ENCODE peak calls at places on chromosomes 11 and 22, in eight cellular contexts. One of them, this sample, is unnamed.

GRCh38 chr11:81005595-81005994 is 1564.8 kb upstream of the TENM4 start:
- DNase-seq in OCI-M1: peak
- DNase-seq in T-cell: no peak
- DNase-seq in activated CD4-positive, CD25-positive, alpha-beta regulatory T cell treated with anti-CD3 and anti-CD28 coated beads, Interleukin-2, amount 50 U/mL, for 72 hours: no peak
- DNase-seq in Calu3: no peak
- DNase-seq in GM04504: peak
- DNase-seq in fibroblast of the aortic adventitia: peak
- DNase-seq in left cardiac atrium: no peak
- DNase-seq in this sample: peak

GRCh38 chr22:25930083-25930482 is 188.1 kb downstream of the MYO18B start:
- DNase-seq in OCI-M1: no peak
- DNase-seq in T-cell: no peak
- DNase-seq in activated CD4-positive, CD25-positive, alpha-beta regulatory T cell treated with anti-CD3 and anti-CD28 coated beads, Interleukin-2, amount 50 U/mL, for 72 hours: no peak
- DNase-seq in Calu3: no peak
- DNase-seq in GM04504: no peak
- DNase-seq in fibroblast of the aortic adventitia: no peak
- DNase-seq in left cardiac atrium: no peak
- DNase-seq in this sample: no peak

GRCh38 chr11:35141538-35141937 is 2.6 kb downstream of the CD44 start:
- DNase-seq in OCI-M1: no peak
- DNase-seq in T-cell: peak
- DNase-seq in activated CD4-positive, CD25-positive, alpha-beta regulatory T cell treated with anti-CD3 and anti-CD28 coated beads, Interleukin-2, amount 50 U/mL, for 72 hours: no peak
- DNase-seq in Calu3: peak
- DNase-seq in GM04504: no peak
- DNase-seq in fibroblast of the aortic adventitia: no peak
- DNase-seq in left cardiac atrium: peak
- DNase-seq in this sample: no peak

GRCh38 chr11:70077411-70078094 is 564 bp upstream of the ANO1 start:
- DNase-seq in OCI-M1: no peak
- DNase-seq in T-cell: no peak
- DNase-seq in activated CD4-positive, CD25-positive, alpha-beta regulatory T cell treated with anti-CD3 and anti-CD28 coated beads, Interleukin-2, amount 50 U/mL, for 72 hours: no peak
- DNase-seq in Calu3: no peak
- DNase-seq in GM04504: no peak
- DNase-seq in fibroblast of the aortic adventitia: no peak
- DNase-seq in left cardiac atrium: no peak
- DNase-seq in this sample: no peak

GRCh38 chr22:22168190-22168940 is 76.2 kb upstream of the VPREB1 start:
- DNase-seq in OCI-M1: peak
- DNase-seq in T-cell: no peak
- DNase-seq in activated CD4-positive, CD25-positive, alpha-beta regulatory T cell treated with anti-CD3 and anti-CD28 coated beads, Interleukin-2, amount 50 U/mL, for 72 hours: no peak
- DNase-seq in Calu3: peak
- DNase-seq in GM04504: no peak
- DNase-seq in fibroblast of the aortic adventitia: peak
- DNase-seq in left cardiac atrium: no peak
- DNase-seq in this sample: peak

GRCh38 chr22:42280836-42281235 is 10.4 kb upstream of the TCF20 start:
- DNase-seq in OCI-M1: no peak
- DNase-seq in T-cell: no peak
- DNase-seq in activated CD4-positive, CD25-positive, alpha-beta regulatory T cell treated with anti-CD3 and anti-CD28 coated beads, Interleukin-2, amount 50 U/mL, for 72 hours: no peak
- DNase-seq in Calu3: no peak
- DNase-seq in GM04504: no peak
- DNase-seq in fibroblast of the aortic adventitia: no peak
- DNase-seq in left cardiac atrium: no peak
- DNase-seq in this sample: no peak

GRCh38 chr11:61621917-61622585 is 41.2 kb upstream of the SYT7 start:
- DNase-seq in OCI-M1: no peak
- DNase-seq in T-cell: no peak
- DNase-seq in activated CD4-positive, CD25-positive, alpha-beta regulatory T cell treated with anti-CD3 and anti-CD28 coated beads, Interleukin-2, amount 50 U/mL, for 72 hours: no peak
- DNase-seq in Calu3: no peak
- DNase-seq in GM04504: no peak
- DNase-seq in fibroblast of the aortic adventitia: no peak
- DNase-seq in left cardiac atrium: no peak
- DNase-seq in this sample: no peak

GRCh38 chr22:32686354-32686753 is 115.2 kb upstream of the TIMP3 start:
- DNase-seq in OCI-M1: no peak
- DNase-seq in T-cell: no peak
- DNase-seq in activated CD4-positive, CD25-positive, alpha-beta regulatory T cell treated with anti-CD3 and anti-CD28 coated beads, Interleukin-2, amount 50 U/mL, for 72 hours: no peak
- DNase-seq in Calu3: no peak
- DNase-seq in GM04504: no peak
- DNase-seq in fibroblast of the aortic adventitia: peak
- DNase-seq in left cardiac atrium: no peak
- DNase-seq in this sample: no peak

GRCh38 chr11:113675003-113675471 is 31.1 kb downstream of the TMPRSS5 start:
- DNase-seq in OCI-M1: peak
- DNase-seq in T-cell: no peak
- DNase-seq in activated CD4-positive, CD25-positive, alpha-beta regulatory T cell treated with anti-CD3 and anti-CD28 coated beads, Interleukin-2, amount 50 U/mL, for 72 hours: no peak
- DNase-seq in Calu3: no peak
- DNase-seq in GM04504: peak
- DNase-seq in fibroblast of the aortic adventitia: peak
- DNase-seq in left cardiac atrium: no peak
- DNase-seq in this sample: peak

GRCh38 chr11:94669032-94669431 is 99.1 kb upstream of the AMOTL1 start:
- DNase-seq in OCI-M1: no peak
- DNase-seq in T-cell: no peak
- DNase-seq in activated CD4-positive, CD25-positive, alpha-beta regulatory T cell treated with anti-CD3 and anti-CD28 coated beads, Interleukin-2, amount 50 U/mL, for 72 hours: no peak
- DNase-seq in Calu3: no peak
- DNase-seq in GM04504: no peak
- DNase-seq in fibroblast of the aortic adventitia: no peak
- DNase-seq in left cardiac atrium: no peak
- DNase-seq in this sample: no peak

GRCh38 chr11:18650353-18650752 is 16.2 kb upstream of the SPTY2D1 start:
- DNase-seq in OCI-M1: no peak
- DNase-seq in T-cell: no peak
- DNase-seq in activated CD4-positive, CD25-positive, alpha-beta regulatory T cell treated with anti-CD3 and anti-CD28 coated beads, Interleukin-2, amount 50 U/mL, for 72 hours: no peak
- DNase-seq in Calu3: no peak
- DNase-seq in GM04504: no peak
- DNase-seq in fibroblast of the aortic adventitia: no peak
- DNase-seq in left cardiac atrium: no peak
- DNase-seq in this sample: no peak

GRCh38 chr22:44039566-44040171 is 15.6 kb downstream of the PARVB start:
- DNase-seq in OCI-M1: no peak
- DNase-seq in T-cell: no peak
- DNase-seq in activated CD4-positive, CD25-positive, alpha-beta regulatory T cell treated with anti-CD3 and anti-CD28 coated beads, Interleukin-2, amount 50 U/mL, for 72 hours: no peak
- DNase-seq in Calu3: no peak
- DNase-seq in GM04504: no peak
- DNase-seq in fibroblast of the aortic adventitia: no peak
- DNase-seq in left cardiac atrium: no peak
- DNase-seq in this sample: no peak

GRCh38 chr11:129192150-129192549 is at the start of gene ARHGAP32:
- DNase-seq in OCI-M1: no peak
- DNase-seq in T-cell: no peak
- DNase-seq in activated CD4-positive, CD25-positive, alpha-beta regulatory T cell treated with anti-CD3 and anti-CD28 coated beads, Interleukin-2, amount 50 U/mL, for 72 hours: no peak
- DNase-seq in Calu3: peak
- DNase-seq in GM04504: no peak
- DNase-seq in fibroblast of the aortic adventitia: no peak
- DNase-seq in left cardiac atrium: no peak
- DNase-seq in this sample: no peak

GRCh38 chr11:61549662-61550568 is 31.0 kb downstream of the SYT7 start:
- DNase-seq in OCI-M1: no peak
- DNase-seq in T-cell: no peak
- DNase-seq in activated CD4-positive, CD25-positive, alpha-beta regulatory T cell treated with anti-CD3 and anti-CD28 coated beads, Interleukin-2, amount 50 U/mL, for 72 hours: no peak
- DNase-seq in Calu3: no peak
- DNase-seq in GM04504: no peak
- DNase-seq in fibroblast of the aortic adventitia: no peak
- DNase-seq in left cardiac atrium: no peak
- DNase-seq in this sample: no peak

GRCh38 chr11:90496722-90497121 is 273.9 kb upstream of the CHORDC1 start:
- DNase-seq in OCI-M1: no peak
- DNase-seq in T-cell: no peak
- DNase-seq in activated CD4-positive, CD25-positive, alpha-beta regulatory T cell treated with anti-CD3 and anti-CD28 coated beads, Interleukin-2, amount 50 U/mL, for 72 hours: no peak
- DNase-seq in Calu3: no peak
- DNase-seq in GM04504: no peak
- DNase-seq in fibroblast of the aortic adventitia: no peak
- DNase-seq in left cardiac atrium: no peak
- DNase-seq in this sample: no peak

GRCh38 chr22:41885576-41885975 is 29.3 kb downstream of the SHISA8 start:
- DNase-seq in OCI-M1: no peak
- DNase-seq in T-cell: no peak
- DNase-seq in activated CD4-positive, CD25-positive, alpha-beta regulatory T cell treated with anti-CD3 and anti-CD28 coated beads, Interleukin-2, amount 50 U/mL, for 72 hours: no peak
- DNase-seq in Calu3: no peak
- DNase-seq in GM04504: no peak
- DNase-seq in fibroblast of the aortic adventitia: no peak
- DNase-seq in left cardiac atrium: no peak
- DNase-seq in this sample: no peak

GRCh38 chr22:40405178-40406062 is 35.0 kb downstream of the SGSM3 start:
- DNase-seq in OCI-M1: no peak
- DNase-seq in T-cell: no peak
- DNase-seq in activated CD4-positive, CD25-positive, alpha-beta regulatory T cell treated with anti-CD3 and anti-CD28 coated beads, Interleukin-2, amount 50 U/mL, for 72 hours: no peak
- DNase-seq in Calu3: no peak
- DNase-seq in GM04504: no peak
- DNase-seq in fibroblast of the aortic adventitia: no peak
- DNase-seq in left cardiac atrium: no peak
- DNase-seq in this sample: no peak

GRCh38 chr11:6298605-6299004 is 21.7 kb downstream of the CAVIN3 start:
- DNase-seq in OCI-M1: peak
- DNase-seq in T-cell: no peak
- DNase-seq in activated CD4-positive, CD25-positive, alpha-beta regulatory T cell treated with anti-CD3 and anti-CD28 coated beads, Interleukin-2, amount 50 U/mL, for 72 hours: no peak
- DNase-seq in Calu3: peak
- DNase-seq in GM04504: no peak
- DNase-seq in fibroblast of the aortic adventitia: peak
- DNase-seq in left cardiac atrium: peak
- DNase-seq in this sample: no peak

GRCh38 chr11:64449381-64450167 is 90.6 kb downstream of the RPS6KA4 start:
- DNase-seq in OCI-M1: peak
- DNase-seq in T-cell: peak
- DNase-seq in activated CD4-positive, CD25-positive, alpha-beta regulatory T cell treated with anti-CD3 and anti-CD28 coated beads, Interleukin-2, amount 50 U/mL, for 72 hours: peak
- DNase-seq in Calu3: peak
- DNase-seq in GM04504: no peak
- DNase-seq in fibroblast of the aortic adventitia: peak
- DNase-seq in left cardiac atrium: peak
- DNase-seq in this sample: no peak

GRCh38 chr11:87878373-87878779 is 296.9 kb downstream of the RAB38 start:
- DNase-seq in OCI-M1: peak
- DNase-seq in T-cell: no peak
- DNase-seq in activated CD4-positive, CD25-positive, alpha-beta regulatory T cell treated with anti-CD3 and anti-CD28 coated beads, Interleukin-2, amount 50 U/mL, for 72 hours: no peak
- DNase-seq in Calu3: peak
- DNase-seq in GM04504: peak
- DNase-seq in fibroblast of the aortic adventitia: peak
- DNase-seq in left cardiac atrium: no peak
- DNase-seq in this sample: peak

GRCh38 chr22:40385041-40385782 is 14.8 kb downstream of the SGSM3 start:
- DNase-seq in OCI-M1: peak
- DNase-seq in T-cell: peak
- DNase-seq in activated CD4-positive, CD25-positive, alpha-beta regulatory T cell treated with anti-CD3 and anti-CD28 coated beads, Interleukin-2, amount 50 U/mL, for 72 hours: no peak
- DNase-seq in Calu3: peak
- DNase-seq in GM04504: no peak
- DNase-seq in fibroblast of the aortic adventitia: no peak
- DNase-seq in left cardiac atrium: no peak
- DNase-seq in this sample: no peak

GRCh38 chr11:3163241-3163981 is 1.7 kb downstream of the OSBPL5 start:
- DNase-seq in OCI-M1: peak
- DNase-seq in T-cell: no peak
- DNase-seq in activated CD4-positive, CD25-positive, alpha-beta regulatory T cell treated with anti-CD3 and anti-CD28 coated beads, Interleukin-2, amount 50 U/mL, for 72 hours: no peak
- DNase-seq in Calu3: no peak
- DNase-seq in GM04504: no peak
- DNase-seq in fibroblast of the aortic adventitia: no peak
- DNase-seq in left cardiac atrium: peak
- DNase-seq in this sample: no peak

GRCh38 chr11:94185387-94186084 is 56.9 kb downstream of the PANX1 start:
- DNase-seq in OCI-M1: no peak
- DNase-seq in T-cell: no peak
- DNase-seq in activated CD4-positive, CD25-positive, alpha-beta regulatory T cell treated with anti-CD3 and anti-CD28 coated beads, Interleukin-2, amount 50 U/mL, for 72 hours: no peak
- DNase-seq in Calu3: no peak
- DNase-seq in GM04504: peak
- DNase-seq in fibroblast of the aortic adventitia: peak
- DNase-seq in left cardiac atrium: no peak
- DNase-seq in this sample: peak

This sample was measured in AG04450.